ENCODE peak calls at places on chromosomes 1 and 21, in ten cellular contexts. One of them, this sample, is unnamed.

GRCh38 chr21:33121715-33122475 is 52.0 kb downstream of the OLIG1 start:
- DNase-seq in DND-41: no peak
- DNase-seq in CD4-positive, alpha-beta T cell: no peak
- DNase-seq in mammary epithelial cell: peak
- DNase-seq in kidney epithelial cell: no peak
- DNase-seq in foreskin fibroblast: peak
- DNase-seq in lower lobe of right lung: no peak
- DNase-seq in suprapubic skin: no peak
- DNase-seq in cardiac fibroblast: peak
- DNase-seq in Peyer's patch: no peak
- DNase-seq in this sample: no peak

GRCh38 chr1:232629250-232630046 is 485 bp downstream of the SIPA1L2 start:
- DNase-seq in suprapubic skin: peak
- DNase-seq in lower lobe of right lung: peak
- DNase-seq in foreskin fibroblast: no peak
- DNase-seq in mammary epithelial cell: peak
- DNase-seq in DND-41: peak
- DNase-seq in kidney epithelial cell: no peak
- DNase-seq in cardiac fibroblast: peak
- DNase-seq in Peyer's patch: no peak
- DNase-seq in CD4-positive, alpha-beta T cell: peak
- DNase-seq in this sample: no peak

GRCh38 chr1:94060720-94061119 is 60.2 kb downstream of the ABCA4 start:
- DNase-seq in DND-41: no peak
- DNase-seq in cardiac fibroblast: no peak
- DNase-seq in kidney epithelial cell: no peak
- DNase-seq in mammary epithelial cell: no peak
- DNase-seq in foreskin fibroblast: no peak
- DNase-seq in Peyer's patch: no peak
- DNase-seq in lower lobe of right lung: no peak
- DNase-seq in CD4-positive, alpha-beta T cell: no peak
- DNase-seq in suprapubic skin: no peak
- DNase-seq in this sample: no peak

GRCh38 chr21:45823100-45823681 is 158.4 kb upstream of the COL6A1 start:
- DNase-seq in foreskin fibroblast: no peak
- DNase-seq in lower lobe of right lung: no peak
- DNase-seq in CD4-positive, alpha-beta T cell: no peak
- DNase-seq in kidney epithelial cell: no peak
- DNase-seq in DND-41: no peak
- DNase-seq in suprapubic skin: no peak
- DNase-seq in Peyer's patch: no peak
- DNase-seq in cardiac fibroblast: no peak
- DNase-seq in mammary epithelial cell: no peak
- DNase-seq in this sample: no peak

GRCh38 chr1:61597601-61598000 is 127.3 kb downstream of the TM2D1 start:
- DNase-seq in suprapubic skin: no peak
- DNase-seq in Peyer's patch: no peak
- DNase-seq in kidney epithelial cell: no peak
- DNase-seq in lower lobe of right lung: no peak
- DNase-seq in DND-41: no peak
- DNase-seq in CD4-positive, alpha-beta T cell: no peak
- DNase-seq in foreskin fibroblast: no peak
- DNase-seq in cardiac fibroblast: no peak
- DNase-seq in mammary epithelial cell: no peak
- DNase-seq in this sample: no peak

GRCh38 chr21:27248791-27249190 is 281.9 kb upstream of the ADAMTS5 start:
- DNase-seq in kidney epithelial cell: no peak
- DNase-seq in Peyer's patch: no peak
- DNase-seq in mammary epithelial cell: no peak
- DNase-seq in DND-41: no peak
- DNase-seq in foreskin fibroblast: no peak
- DNase-seq in cardiac fibroblast: no peak
- DNase-seq in lower lobe of right lung: no peak
- DNase-seq in CD4-positive, alpha-beta T cell: no peak
- DNase-seq in suprapubic skin: no peak
- DNase-seq in this sample: no peak

GRCh38 chr1:50923564-50923963 is 36.5 kb downstream of the FAF1 start:
- DNase-seq in foreskin fibroblast: no peak
- DNase-seq in lower lobe of right lung: no peak
- DNase-seq in Peyer's patch: no peak
- DNase-seq in cardiac fibroblast: no peak
- DNase-seq in suprapubic skin: no peak
- DNase-seq in mammary epithelial cell: no peak
- DNase-seq in kidney epithelial cell: no peak
- DNase-seq in CD4-positive, alpha-beta T cell: no peak
- DNase-seq in DND-41: no peak
- DNase-seq in this sample: no peak

GRCh38 chr1:31981976-31982375 is 31.7 kb upstream of the KHDRBS1 start:
- DNase-seq in mammary epithelial cell: no peak
- DNase-seq in Peyer's patch: no peak
- DNase-seq in suprapubic skin: no peak
- DNase-seq in cardiac fibroblast: no peak
- DNase-seq in lower lobe of right lung: no peak
- DNase-seq in CD4-positive, alpha-beta T cell: peak
- DNase-seq in foreskin fibroblast: no peak
- DNase-seq in DND-41: peak
- DNase-seq in kidney epithelial cell: no peak
- DNase-seq in this sample: no peak

GRCh38 chr1:184143449-184143848 is 91.9 kb downstream of the TSEN15 start:
- DNase-seq in kidney epithelial cell: no peak
- DNase-seq in foreskin fibroblast: no peak
- DNase-seq in suprapubic skin: no peak
- DNase-seq in mammary epithelial cell: no peak
- DNase-seq in DND-41: no peak
- DNase-seq in cardiac fibroblast: peak
- DNase-seq in Peyer's patch: no peak
- DNase-seq in lower lobe of right lung: no peak
- DNase-seq in CD4-positive, alpha-beta T cell: no peak
- DNase-seq in this sample: no peak
- TF ChIP-seq CTCF in kidney epithelial cell: no peak
- TF ChIP-seq CTCF in foreskin fibroblast: peak
- TF ChIP-seq CTCF in suprapubic skin: no peak
- TF ChIP-seq CTCF in mammary epithelial cell: no peak
- TF ChIP-seq CTCF in DND-41: peak
- TF ChIP-seq CTCF in cardiac fibroblast: no peak
- TF ChIP-seq CTCF in Peyer's patch: no peak
- TF ChIP-seq CTCF in lower lobe of right lung: no peak
- TF ChIP-seq CTCF in CD4-positive, alpha-beta T cell: no peak
- TF ChIP-seq CTCF in this sample: no peak

GRCh38 chr1:16140068-16140596 is 15.7 kb downstream of the EPHA2 start:
- DNase-seq in cardiac fibroblast: no peak
- DNase-seq in lower lobe of right lung: no peak
- DNase-seq in suprapubic skin: no peak
- DNase-seq in Peyer's patch: no peak
- DNase-seq in foreskin fibroblast: no peak
- DNase-seq in kidney epithelial cell: no peak
- DNase-seq in CD4-positive, alpha-beta T cell: no peak
- DNase-seq in mammary epithelial cell: no peak
- DNase-seq in DND-41: no peak
- DNase-seq in this sample: no peak

GRCh38 chr1:16141573-16142336 is 14.1 kb downstream of the EPHA2 start:
- DNase-seq in lower lobe of right lung: no peak
- DNase-seq in kidney epithelial cell: no peak
- DNase-seq in DND-41: no peak
- DNase-seq in cardiac fibroblast: no peak
- DNase-seq in CD4-positive, alpha-beta T cell: no peak
- DNase-seq in mammary epithelial cell: no peak
- DNase-seq in foreskin fibroblast: no peak
- DNase-seq in suprapubic skin: no peak
- DNase-seq in Peyer's patch: no peak
- DNase-seq in this sample: no peak

GRCh38 chr1:16138772-16139221 is 17.1 kb downstream of the EPHA2 start:
- DNase-seq in foreskin fibroblast: no peak
- DNase-seq in DND-41: no peak
- DNase-seq in suprapubic skin: no peak
- DNase-seq in cardiac fibroblast: peak
- DNase-seq in Peyer's patch: no peak
- DNase-seq in lower lobe of right lung: no peak
- DNase-seq in kidney epithelial cell: no peak
- DNase-seq in CD4-positive, alpha-beta T cell: no peak
- DNase-seq in mammary epithelial cell: no peak
- DNase-seq in this sample: no peak

GRCh38 chr1:16137890-16138467 is 17.9 kb downstream of the EPHA2 start:
- DNase-seq in kidney epithelial cell: no peak
- DNase-seq in suprapubic skin: no peak
- DNase-seq in lower lobe of right lung: no peak
- DNase-seq in Peyer's patch: no peak
- DNase-seq in mammary epithelial cell: no peak
- DNase-seq in CD4-positive, alpha-beta T cell: no peak
- DNase-seq in foreskin fibroblast: no peak
- DNase-seq in cardiac fibroblast: no peak
- DNase-seq in DND-41: no peak
- DNase-seq in this sample: no peak

DNA sequence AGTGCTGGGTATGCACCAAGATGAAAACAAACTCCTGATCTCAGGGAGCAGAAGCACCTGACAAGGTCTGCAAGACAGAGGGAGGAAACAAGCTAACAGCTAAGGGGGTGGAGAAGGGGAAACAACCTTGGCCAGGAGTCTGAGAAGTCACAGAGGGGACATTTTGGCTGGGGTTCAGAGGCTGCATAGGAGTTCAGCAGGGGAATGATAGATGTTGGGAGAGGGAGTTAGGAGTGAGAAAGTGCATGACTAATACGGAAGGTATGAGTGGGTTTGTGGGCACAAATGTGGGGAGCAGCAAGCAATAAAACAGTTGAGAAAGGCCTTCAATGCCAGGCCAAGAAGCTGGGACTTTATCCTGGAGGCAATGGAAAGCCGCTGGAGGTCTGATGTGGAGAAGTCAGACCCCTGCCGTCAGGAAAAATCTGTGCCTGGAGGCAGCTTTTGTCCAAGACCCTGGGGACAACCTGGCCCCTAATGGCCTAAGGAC is 16.4 kb downstream of the EPHA2 start:
- DNase-seq in CD4-positive, alpha-beta T cell: no peak
- DNase-seq in cardiac fibroblast: peak
- DNase-seq in mammary epithelial cell: peak
- DNase-seq in kidney epithelial cell: peak
- DNase-seq in Peyer's patch: no peak
- DNase-seq in foreskin fibroblast: peak
- DNase-seq in DND-41: no peak
- DNase-seq in suprapubic skin: no peak
- DNase-seq in lower lobe of right lung: no peak
- DNase-seq in this sample: no peak
- TF ChIP-seq CTCF in CD4-positive, alpha-beta T cell: no peak
- TF ChIP-seq CTCF in cardiac fibroblast: no peak
- TF ChIP-seq CTCF in mammary epithelial cell: no peak
- TF ChIP-seq CTCF in kidney epithelial cell: no peak
- TF ChIP-seq CTCF in Peyer's patch: no peak
- TF ChIP-seq CTCF in foreskin fibroblast: no peak
- TF ChIP-seq CTCF in DND-41: no peak
- TF ChIP-seq CTCF in suprapubic skin: no peak
- TF ChIP-seq CTCF in lower lobe of right lung: no peak
- TF ChIP-seq CTCF in this sample: no peak

GRCh38 chr1:234726359-234726836 is 116.4 kb upstream of the IRF2BP2 start:
- DNase-seq in suprapubic skin: peak
- DNase-seq in foreskin fibroblast: no peak
- DNase-seq in CD4-positive, alpha-beta T cell: no peak
- DNase-seq in kidney epithelial cell: no peak
- DNase-seq in DND-41: no peak
- DNase-seq in Peyer's patch: no peak
- DNase-seq in cardiac fibroblast: no peak
- DNase-seq in mammary epithelial cell: peak
- DNase-seq in lower lobe of right lung: no peak
- DNase-seq in this sample: no peak

GRCh38 chr1:234725177-234726132 is 115.5 kb upstream of the IRF2BP2 start:
- DNase-seq in foreskin fibroblast: no peak
- DNase-seq in CD4-positive, alpha-beta T cell: peak
- DNase-seq in suprapubic skin: peak
- DNase-seq in kidney epithelial cell: no peak
- DNase-seq in cardiac fibroblast: peak
- DNase-seq in DND-41: peak
- DNase-seq in mammary epithelial cell: no peak
- DNase-seq in Peyer's patch: no peak
- DNase-seq in lower lobe of right lung: no peak
- DNase-seq in this sample: no peak

GRCh38 chr1:234722267-234722704 is 112.3 kb upstream of the IRF2BP2 start:
- DNase-seq in DND-41: peak
- DNase-seq in mammary epithelial cell: no peak
- DNase-seq in lower lobe of right lung: no peak
- DNase-seq in cardiac fibroblast: no peak
- DNase-seq in kidney epithelial cell: no peak
- DNase-seq in CD4-positive, alpha-beta T cell: no peak
- DNase-seq in foreskin fibroblast: no peak
- DNase-seq in suprapubic skin: peak
- DNase-seq in Peyer's patch: no peak
- DNase-seq in this sample: no peak

GRCh38 chr1:234722904-234723588 is 113.1 kb upstream of the IRF2BP2 start:
- DNase-seq in suprapubic skin: peak
- DNase-seq in mammary epithelial cell: peak
- DNase-seq in lower lobe of right lung: no peak
- DNase-seq in DND-41: peak
- DNase-seq in cardiac fibroblast: peak
- DNase-seq in Peyer's patch: no peak
- DNase-seq in kidney epithelial cell: peak
- DNase-seq in foreskin fibroblast: peak
- DNase-seq in CD4-positive, alpha-beta T cell: peak
- DNase-seq in this sample: no peak

DNA sequence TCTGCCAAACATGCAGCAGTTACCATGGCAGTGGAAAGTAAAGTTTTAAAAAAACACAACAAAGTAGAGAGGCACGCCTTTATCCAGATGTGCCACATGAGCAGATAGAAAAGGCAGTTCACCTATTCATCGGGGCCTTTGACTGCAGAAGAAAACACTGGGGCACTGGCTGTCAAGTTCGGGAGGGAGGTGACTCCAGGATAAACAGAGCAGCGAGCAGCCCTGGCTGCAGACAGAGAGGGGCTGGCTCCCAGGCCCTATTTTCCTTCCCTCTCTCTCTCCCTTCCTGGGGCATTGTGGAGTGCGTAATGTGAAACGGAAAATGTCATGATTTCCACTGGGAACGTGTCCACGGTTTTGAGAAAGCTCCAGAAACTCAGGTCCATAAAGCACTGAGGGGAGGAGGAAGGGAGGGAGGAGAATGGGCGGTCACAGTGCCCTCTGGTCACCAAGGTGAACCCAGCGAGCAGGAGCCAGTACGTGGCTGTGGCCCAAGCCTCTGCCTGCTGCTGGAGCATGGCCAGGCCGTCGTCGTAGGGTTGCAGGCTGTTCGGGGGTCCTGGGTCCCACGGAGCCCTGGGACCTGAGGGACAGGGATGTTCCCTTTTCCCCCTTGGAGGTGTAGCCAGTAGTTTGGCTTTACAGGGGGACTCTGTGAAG is 114.7 kb upstream of the IRF2BP2 start:
- DNase-seq in DND-41: no peak
- DNase-seq in kidney epithelial cell: no peak
- DNase-seq in CD4-positive, alpha-beta T cell: peak
- DNase-seq in cardiac fibroblast: no peak
- DNase-seq in mammary epithelial cell: no peak
- DNase-seq in foreskin fibroblast: no peak
- DNase-seq in lower lobe of right lung: peak
- DNase-seq in Peyer's patch: no peak
- DNase-seq in suprapubic skin: peak
- DNase-seq in this sample: no peak
- TF ChIP-seq CTCF in DND-41: no peak
- TF ChIP-seq CTCF in kidney epithelial cell: no peak
- TF ChIP-seq CTCF in CD4-positive, alpha-beta T cell: no peak
- TF ChIP-seq CTCF in cardiac fibroblast: no peak
- TF ChIP-seq CTCF in mammary epithelial cell: no peak
- TF ChIP-seq CTCF in foreskin fibroblast: no peak
- TF ChIP-seq CTCF in lower lobe of right lung: no peak
- TF ChIP-seq CTCF in Peyer's patch: no peak
- TF ChIP-seq CTCF in suprapubic skin: no peak
- TF ChIP-seq CTCF in this sample: no peak

DNA sequence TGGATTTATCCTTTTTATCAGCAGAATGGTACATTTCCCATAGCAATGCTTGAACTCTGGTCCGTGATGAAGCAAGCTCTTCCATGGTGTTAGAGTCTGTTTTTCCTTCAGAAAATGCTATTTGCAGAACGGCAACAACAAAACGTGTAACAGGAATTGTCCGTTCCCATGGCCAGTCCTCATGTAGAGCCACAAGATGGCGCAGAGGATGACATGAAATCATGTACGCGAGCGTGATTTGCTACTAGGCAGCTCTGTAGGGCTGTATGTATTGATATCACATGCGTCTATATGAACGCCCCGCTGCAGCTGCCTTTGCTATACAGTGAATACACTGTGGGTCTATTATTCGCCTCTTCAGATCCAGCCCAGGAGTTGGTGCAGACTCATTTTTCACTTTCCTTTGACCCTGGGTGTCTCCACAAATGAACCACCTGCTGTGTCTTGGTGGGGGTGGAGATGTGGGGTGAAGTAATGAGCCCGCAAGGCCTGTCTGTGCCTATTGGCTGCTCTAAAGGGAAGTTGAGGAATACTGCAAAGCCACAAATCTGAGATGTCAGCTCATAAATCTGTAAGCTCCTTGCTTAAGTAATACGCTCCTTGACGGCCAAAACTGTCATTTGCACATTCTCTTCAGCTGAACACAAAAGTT is 361.5 kb downstream of the KIF26B start:
- DNase-seq in kidney epithelial cell: no peak
- DNase-seq in foreskin fibroblast: no peak
- DNase-seq in mammary epithelial cell: no peak
- DNase-seq in Peyer's patch: no peak
- DNase-seq in DND-41: no peak
- DNase-seq in CD4-positive, alpha-beta T cell: no peak
- DNase-seq in lower lobe of right lung: no peak
- DNase-seq in suprapubic skin: no peak
- DNase-seq in cardiac fibroblast: peak
- DNase-seq in this sample: no peak
- TF ChIP-seq CTCF in kidney epithelial cell: no peak
- TF ChIP-seq CTCF in foreskin fibroblast: no peak
- TF ChIP-seq CTCF in mammary epithelial cell: no peak
- TF ChIP-seq CTCF in Peyer's patch: no peak
- TF ChIP-seq CTCF in DND-41: peak
- TF ChIP-seq CTCF in CD4-positive, alpha-beta T cell: no peak
- TF ChIP-seq CTCF in lower lobe of right lung: peak
- TF ChIP-seq CTCF in suprapubic skin: no peak
- TF ChIP-seq CTCF in cardiac fibroblast: peak
- TF ChIP-seq CTCF in this sample: no peak

This sample was measured in GM10248.